ENCODE peak calls at places on chromosome 14, in eight cellular contexts. One of them, this sample, is unnamed.

GRCh38 chr14:36717363-36717762 is 55.7 kb downstream of the PAX9 start:
- DNase-seq in HepG2: peak
- DNase-seq in HFF-Myc: no peak
- DNase-seq in tibial artery: no peak
- DNase-seq in SK-N-SH: no peak
- DNase-seq in choroid plexus epithelial cell: no peak
- DNase-seq in dorsolateral prefrontal cortex: no peak
- DNase-seq in body of pancreas: no peak
- DNase-seq in this sample: no peak

GRCh38 chr14:33992274-33993050 is 41.6 kb upstream of the EGLN3 start:
- DNase-seq in dorsolateral prefrontal cortex: no peak
- DNase-seq in SK-N-SH: no peak
- DNase-seq in tibial artery: no peak
- DNase-seq in HepG2: no peak
- DNase-seq in HFF-Myc: no peak
- DNase-seq in choroid plexus epithelial cell: no peak
- DNase-seq in body of pancreas: no peak
- DNase-seq in this sample: no peak

GRCh38 chr14:60657609-60657983 is 8.3 kb upstream of the SIX1 start:
- DNase-seq in HFF-Myc: no peak
- DNase-seq in body of pancreas: no peak
- DNase-seq in tibial artery: no peak
- DNase-seq in choroid plexus epithelial cell: peak
- DNase-seq in HepG2: no peak
- DNase-seq in dorsolateral prefrontal cortex: no peak
- DNase-seq in SK-N-SH: no peak
- DNase-seq in this sample: no peak

GRCh38 chr14:52111583-52111982 is 42.7 kb upstream of the NID2 start:
- DNase-seq in HepG2: no peak
- DNase-seq in dorsolateral prefrontal cortex: no peak
- DNase-seq in SK-N-SH: no peak
- DNase-seq in HFF-Myc: no peak
- DNase-seq in choroid plexus epithelial cell: peak
- DNase-seq in body of pancreas: no peak
- DNase-seq in tibial artery: no peak
- DNase-seq in this sample: peak

GRCh38 chr14:75547552-75548250 is 25.4 kb downstream of the BATF start:
- DNase-seq in tibial artery: no peak
- DNase-seq in HFF-Myc: no peak
- DNase-seq in SK-N-SH: no peak
- DNase-seq in HepG2: no peak
- DNase-seq in dorsolateral prefrontal cortex: no peak
- DNase-seq in body of pancreas: no peak
- DNase-seq in choroid plexus epithelial cell: no peak
- DNase-seq in this sample: no peak

GRCh38 chr14:57714487-57714899 is 151.4 kb downstream of the SLC35F4 start:
- DNase-seq in choroid plexus epithelial cell: no peak
- DNase-seq in HFF-Myc: no peak
- DNase-seq in body of pancreas: no peak
- DNase-seq in dorsolateral prefrontal cortex: no peak
- DNase-seq in tibial artery: no peak
- DNase-seq in SK-N-SH: no peak
- DNase-seq in HepG2: no peak
- DNase-seq in this sample: no peak

GRCh38 chr14:55599250-55599879 is 19.4 kb downstream of the KTN1 start:
- DNase-seq in tibial artery: peak
- DNase-seq in SK-N-SH: no peak
- DNase-seq in HFF-Myc: no peak
- DNase-seq in body of pancreas: peak
- DNase-seq in HepG2: peak
- DNase-seq in dorsolateral prefrontal cortex: no peak
- DNase-seq in choroid plexus epithelial cell: no peak
- DNase-seq in this sample: no peak

GRCh38 chr14:96662116-96662901 is 134.9 kb upstream of the VRK1 start:
- DNase-seq in SK-N-SH: no peak
- DNase-seq in choroid plexus epithelial cell: no peak
- DNase-seq in HFF-Myc: no peak
- DNase-seq in dorsolateral prefrontal cortex: no peak
- DNase-seq in tibial artery: no peak
- DNase-seq in HepG2: no peak
- DNase-seq in body of pancreas: no peak
- DNase-seq in this sample: no peak

GRCh38 chr14:95993768-95994592 is 45.2 kb upstream of the C14orf132 start:
- DNase-seq in dorsolateral prefrontal cortex: no peak
- DNase-seq in HFF-Myc: peak
- DNase-seq in choroid plexus epithelial cell: peak
- DNase-seq in body of pancreas: peak
- DNase-seq in SK-N-SH: peak
- DNase-seq in tibial artery: no peak
- DNase-seq in HepG2: peak
- DNase-seq in this sample: peak

GRCh38 chr14:71107921-71108320 is 200.7 kb downstream of the PCNX1 start:
- DNase-seq in SK-N-SH: no peak
- DNase-seq in dorsolateral prefrontal cortex: no peak
- DNase-seq in choroid plexus epithelial cell: no peak
- DNase-seq in tibial artery: no peak
- DNase-seq in body of pancreas: no peak
- DNase-seq in HFF-Myc: no peak
- DNase-seq in HepG2: no peak
- DNase-seq in this sample: no peak

GRCh38 chr14:54686219-54686870 is 119.4 kb downstream of the SAMD4A start:
- DNase-seq in HFF-Myc: peak
- DNase-seq in body of pancreas: no peak
- DNase-seq in HepG2: no peak
- DNase-seq in dorsolateral prefrontal cortex: no peak
- DNase-seq in tibial artery: peak
- DNase-seq in SK-N-SH: no peak
- DNase-seq in choroid plexus epithelial cell: peak
- DNase-seq in this sample: peak

GRCh38 chr14:31605702-31606101 is 44.5 kb downstream of the NUBPL start:
- DNase-seq in HepG2: no peak
- DNase-seq in dorsolateral prefrontal cortex: no peak
- DNase-seq in body of pancreas: no peak
- DNase-seq in HFF-Myc: no peak
- DNase-seq in tibial artery: no peak
- DNase-seq in choroid plexus epithelial cell: no peak
- DNase-seq in SK-N-SH: no peak
- DNase-seq in this sample: no peak

GRCh38 chr14:76701436-76701835 is 59.8 kb upstream of the VASH1 start:
- DNase-seq in body of pancreas: no peak
- DNase-seq in HepG2: no peak
- DNase-seq in HFF-Myc: no peak
- DNase-seq in tibial artery: no peak
- DNase-seq in choroid plexus epithelial cell: no peak
- DNase-seq in SK-N-SH: no peak
- DNase-seq in dorsolateral prefrontal cortex: no peak
- DNase-seq in this sample: no peak

GRCh38 chr14:61911534-61911933 is 149.3 kb downstream of the SNAPC1 start:
- DNase-seq in choroid plexus epithelial cell: no peak
- DNase-seq in dorsolateral prefrontal cortex: no peak
- DNase-seq in body of pancreas: no peak
- DNase-seq in tibial artery: no peak
- DNase-seq in HFF-Myc: no peak
- DNase-seq in HepG2: no peak
- DNase-seq in SK-N-SH: no peak
- DNase-seq in this sample: no peak

DNA sequence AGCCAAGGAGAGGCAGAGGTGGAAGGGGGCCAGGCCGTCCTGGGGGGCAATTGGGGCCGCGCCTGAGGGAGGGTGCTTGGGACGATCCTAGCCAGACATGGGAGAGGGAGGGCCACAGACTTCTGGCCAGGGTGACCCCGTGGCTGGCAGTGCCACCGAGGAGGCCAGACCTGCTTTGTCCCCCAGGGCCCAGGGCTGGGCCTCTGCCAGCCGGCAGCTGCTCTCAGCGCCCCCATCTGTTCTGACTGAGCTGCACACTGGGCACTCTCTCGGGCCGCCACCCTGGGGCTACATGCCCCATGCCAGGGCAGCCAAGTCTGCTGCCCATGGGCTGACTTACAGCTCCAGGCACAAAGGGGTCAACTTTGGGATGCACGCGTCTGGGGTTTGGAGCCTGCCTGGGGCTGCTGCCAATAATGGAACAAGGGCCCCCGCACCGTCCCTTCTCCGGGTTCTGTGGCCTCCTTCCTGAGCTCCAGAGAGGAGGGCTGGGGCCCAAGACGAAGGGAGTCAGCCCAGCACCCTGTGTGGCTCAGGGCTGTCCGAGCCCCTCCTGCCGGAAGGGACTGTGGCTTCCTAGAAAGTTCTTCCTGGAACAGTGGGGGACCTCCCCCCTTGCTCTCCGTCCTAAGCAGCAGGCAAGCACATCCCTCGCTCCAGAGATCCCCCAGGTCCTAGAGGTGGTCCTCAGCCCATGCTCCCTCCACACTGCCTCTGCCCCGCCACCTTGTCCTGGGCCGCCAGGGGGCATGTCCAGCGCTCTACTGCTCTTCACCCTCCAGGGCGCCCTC is 1.1 kb downstream of the ADSS1 start:
- DNase-seq in dorsolateral prefrontal cortex: no peak
- DNase-seq in tibial artery: peak
- DNase-seq in HepG2: peak
- DNase-seq in choroid plexus epithelial cell: peak
- DNase-seq in HFF-Myc: no peak
- DNase-seq in body of pancreas: peak
- DNase-seq in SK-N-SH: peak
- DNase-seq in this sample: peak
- H3K4me3 ChIP-seq in dorsolateral prefrontal cortex: peak
- H3K4me3 ChIP-seq in tibial artery: peak
- H3K4me3 ChIP-seq in HepG2: peak
- H3K4me3 ChIP-seq in choroid plexus epithelial cell: peak
- H3K4me3 ChIP-seq in HFF-Myc: no peak
- H3K4me3 ChIP-seq in body of pancreas: no peak
- H3K4me3 ChIP-seq in SK-N-SH: peak
- H3K4me3 ChIP-seq in this sample: peak

GRCh38 chr14:93789366-93790130 is 1.3 kb upstream of the PRIMA1 start:
- DNase-seq in SK-N-SH: peak
- DNase-seq in choroid plexus epithelial cell: no peak
- DNase-seq in HFF-Myc: no peak
- DNase-seq in HepG2: no peak
- DNase-seq in tibial artery: peak
- DNase-seq in body of pancreas: no peak
- DNase-seq in dorsolateral prefrontal cortex: no peak
- DNase-seq in this sample: no peak
- TF ChIP-seq CTCF in SK-N-SH: no peak
- TF ChIP-seq CTCF in choroid plexus epithelial cell: no peak
- TF ChIP-seq CTCF in HFF-Myc: no peak
- TF ChIP-seq CTCF in HepG2: peak
- TF ChIP-seq CTCF in tibial artery: no peak
- TF ChIP-seq CTCF in body of pancreas: no peak
- TF ChIP-seq CTCF in dorsolateral prefrontal cortex: no peak
- TF ChIP-seq CTCF in this sample: no peak

GRCh38 chr14:24428628-24429394 is 657 bp downstream of the CBLN3 start:
- DNase-seq in dorsolateral prefrontal cortex: no peak
- DNase-seq in HFF-Myc: no peak
- DNase-seq in choroid plexus epithelial cell: no peak
- DNase-seq in tibial artery: no peak
- DNase-seq in SK-N-SH: no peak
- DNase-seq in body of pancreas: peak
- DNase-seq in HepG2: no peak
- DNase-seq in this sample: no peak
- H3K4me3 ChIP-seq in dorsolateral prefrontal cortex: peak
- H3K4me3 ChIP-seq in HFF-Myc: peak
- H3K4me3 ChIP-seq in choroid plexus epithelial cell: no peak
- H3K4me3 ChIP-seq in tibial artery: peak
- H3K4me3 ChIP-seq in SK-N-SH: peak
- H3K4me3 ChIP-seq in body of pancreas: no peak
- H3K4me3 ChIP-seq in HepG2: peak
- H3K4me3 ChIP-seq in this sample: no peak

DNA sequence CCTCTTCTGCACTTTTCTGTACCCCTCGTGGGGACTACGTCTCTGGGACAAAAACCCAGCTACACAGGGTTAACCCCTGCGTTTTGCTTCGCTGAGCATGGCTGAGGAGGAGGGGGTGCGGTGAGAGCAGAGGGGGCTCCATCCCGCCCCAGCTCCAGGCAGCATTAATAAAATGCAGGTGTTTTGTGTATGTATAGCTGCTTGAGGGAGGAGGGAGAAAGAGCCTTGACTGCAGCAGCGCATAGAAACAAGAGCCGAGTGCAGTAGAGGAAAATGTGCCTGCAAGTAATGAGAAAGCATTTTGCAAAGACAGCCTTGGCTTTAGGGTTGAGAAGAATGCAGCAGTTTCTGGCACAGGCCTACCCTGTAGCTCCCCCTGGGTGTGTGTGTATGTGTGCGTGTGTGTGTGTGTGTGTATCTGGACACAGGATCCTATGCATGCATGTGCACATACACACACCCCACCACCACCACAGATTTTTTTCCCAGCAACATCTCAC is 103.9 kb downstream of the ZFP36L1 start:
- DNase-seq in HepG2: no peak
- DNase-seq in SK-N-SH: peak
- DNase-seq in HFF-Myc: peak
- DNase-seq in tibial artery: no peak
- DNase-seq in body of pancreas: no peak
- DNase-seq in choroid plexus epithelial cell: peak
- DNase-seq in dorsolateral prefrontal cortex: no peak
- DNase-seq in this sample: peak
- TF ChIP-seq CTCF in HepG2: peak
- TF ChIP-seq CTCF in SK-N-SH: peak
- TF ChIP-seq CTCF in HFF-Myc: peak
- TF ChIP-seq CTCF in tibial artery: no peak
- TF ChIP-seq CTCF in body of pancreas: no peak
- TF ChIP-seq CTCF in choroid plexus epithelial cell: peak
- TF ChIP-seq CTCF in dorsolateral prefrontal cortex: no peak
- TF ChIP-seq CTCF in this sample: peak

DNA sequence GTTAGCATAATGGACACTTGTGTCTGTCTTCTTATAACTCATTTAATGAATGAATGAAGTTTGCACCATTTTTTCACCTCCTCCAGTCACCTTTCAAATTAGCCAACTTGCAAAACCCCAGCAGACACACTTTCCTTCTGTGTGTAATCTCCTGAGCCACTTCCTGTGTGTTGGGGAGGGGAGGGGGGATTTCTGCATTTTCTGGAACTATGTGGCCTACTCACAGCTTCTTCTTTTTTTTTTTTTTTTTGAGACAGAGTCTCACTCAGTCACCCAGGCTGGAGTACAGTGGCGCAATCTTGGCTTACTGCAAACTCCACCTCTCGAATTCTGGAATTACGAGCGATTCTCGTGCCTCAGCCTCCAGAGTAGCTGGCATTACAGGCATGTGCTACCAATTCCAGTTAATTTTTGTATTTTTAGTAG is 4.1 kb upstream of the SERPINA1 start:
- DNase-seq in HFF-Myc: no peak
- DNase-seq in SK-N-SH: no peak
- DNase-seq in choroid plexus epithelial cell: peak
- DNase-seq in body of pancreas: no peak
- DNase-seq in dorsolateral prefrontal cortex: no peak
- DNase-seq in tibial artery: peak
- DNase-seq in HepG2: peak
- DNase-seq in this sample: peak
- H3K4me3 ChIP-seq in HFF-Myc: no peak
- H3K4me3 ChIP-seq in SK-N-SH: no peak
- H3K4me3 ChIP-seq in choroid plexus epithelial cell: no peak
- H3K4me3 ChIP-seq in body of pancreas: no peak
- H3K4me3 ChIP-seq in dorsolateral prefrontal cortex: no peak
- H3K4me3 ChIP-seq in tibial artery: no peak
- H3K4me3 ChIP-seq in HepG2: no peak
- H3K4me3 ChIP-seq in this sample: no peak

GRCh38 chr14:64636980-64637429 is 67.2 kb upstream of the PLEKHG3 start:
- DNase-seq in tibial artery: no peak
- DNase-seq in dorsolateral prefrontal cortex: no peak
- DNase-seq in HepG2: no peak
- DNase-seq in choroid plexus epithelial cell: no peak
- DNase-seq in body of pancreas: no peak
- DNase-seq in HFF-Myc: no peak
- DNase-seq in SK-N-SH: no peak
- DNase-seq in this sample: no peak
- TF ChIP-seq CTCF in tibial artery: no peak
- TF ChIP-seq CTCF in dorsolateral prefrontal cortex: no peak
- TF ChIP-seq CTCF in HepG2: no peak
- TF ChIP-seq CTCF in choroid plexus epithelial cell: no peak
- TF ChIP-seq CTCF in body of pancreas: no peak
- TF ChIP-seq CTCF in HFF-Myc: no peak
- TF ChIP-seq CTCF in SK-N-SH: no peak
- TF ChIP-seq CTCF in this sample: no peak